ENCODE peak calls at places on chromosomes 11 and 22, in five cellular contexts. One of them, this sample, is unnamed.

GRCh38 chr11:116778556-116778955 is 5.8 kb upstream of the BUD13 start:
- DNase-seq in endothelial cell of umbilical vein: no peak
- DNase-seq in osteoblast: no peak
- DNase-seq in HCT116: no peak
- DNase-seq in neural progenitor cell: no peak
- DNase-seq in this sample: no peak

GRCh38 chr11:34749666-34750659 is 129.1 kb downstream of the EHF start:
- DNase-seq in endothelial cell of umbilical vein: no peak
- DNase-seq in osteoblast: no peak
- DNase-seq in HCT116: no peak
- DNase-seq in neural progenitor cell: no peak
- DNase-seq in this sample: peak; percentile 80

GRCh38 chr11:2995893-2996554 is 3.9 kb upstream of the NAP1L4 start:
- DNase-seq in HCT116: no peak
- DNase-seq in endothelial cell of umbilical vein: no peak
- DNase-seq in osteoblast: no peak
- DNase-seq in neural progenitor cell: no peak
- DNase-seq in this sample: no peak

GRCh38 chr11:113474362-113475159 is 637 bp downstream of the DRD2 start:
- DNase-seq in endothelial cell of umbilical vein: peak; percentile 64
- DNase-seq in HCT116: no peak
- DNase-seq in osteoblast: peak; percentile 98
- DNase-seq in neural progenitor cell: peak; percentile 95
- DNase-seq in this sample: no peak

GRCh38 chr11:15568440-15568839 is 453.7 kb downstream of the INSC start:
- DNase-seq in HCT116: no peak
- DNase-seq in osteoblast: no peak
- DNase-seq in neural progenitor cell: no peak
- DNase-seq in endothelial cell of umbilical vein: no peak
- DNase-seq in this sample: no peak

GRCh38 chr22:40408718-40409612 is 38.6 kb downstream of the SGSM3 start:
- DNase-seq in osteoblast: peak; percentile 82
- DNase-seq in neural progenitor cell: no peak
- DNase-seq in endothelial cell of umbilical vein: no peak
- DNase-seq in HCT116: no peak
- DNase-seq in this sample: no peak

GRCh38 chr11:46359936-46360335 is 12.7 kb downstream of the DGKZ start:
- DNase-seq in HCT116: no peak
- DNase-seq in neural progenitor cell: no peak
- DNase-seq in endothelial cell of umbilical vein: no peak
- DNase-seq in osteoblast: no peak
- DNase-seq in this sample: no peak

GRCh38 chr11:39220069-39220468 is 2239.4 kb downstream of the LRRC4C start:
- DNase-seq in HCT116: no peak
- DNase-seq in osteoblast: no peak
- DNase-seq in neural progenitor cell: no peak
- DNase-seq in endothelial cell of umbilical vein: no peak
- DNase-seq in this sample: no peak

GRCh38 chr11:38718049-38718448 is 2120.0 kb upstream of the RAG2 start:
- DNase-seq in osteoblast: no peak
- DNase-seq in endothelial cell of umbilical vein: no peak
- DNase-seq in neural progenitor cell: peak; percentile 12
- DNase-seq in HCT116: no peak
- DNase-seq in this sample: peak; percentile 8

GRCh38 chr22:47307812-47308211 is 545.4 kb downstream of the TBC1D22A start:
- DNase-seq in HCT116: no peak
- DNase-seq in osteoblast: no peak
- DNase-seq in endothelial cell of umbilical vein: no peak
- DNase-seq in neural progenitor cell: no peak
- DNase-seq in this sample: no peak

GRCh38 chr11:43315966-43316365 is 4.2 kb downstream of the API5 start:
- DNase-seq in endothelial cell of umbilical vein: no peak
- DNase-seq in osteoblast: peak; percentile 57
- DNase-seq in neural progenitor cell: no peak
- DNase-seq in HCT116: no peak
- DNase-seq in this sample: no peak

GRCh38 chr22:17172172-17172833 is 13.2 kb upstream of the HDHD5 start:
- DNase-seq in HCT116: no peak
- DNase-seq in endothelial cell of umbilical vein: no peak
- DNase-seq in osteoblast: no peak
- DNase-seq in neural progenitor cell: no peak
- DNase-seq in this sample: no peak
- H3K79me2 ChIP-seq in HCT116: no peaks in the 10 kb centered on the region
- H3K79me2 ChIP-seq in endothelial cell of umbilical vein: no peaks in the 10 kb centered on the region
- H3K79me2 ChIP-seq in osteoblast: no peaks in the 10 kb centered on the region
- H3K79me2 ChIP-seq in neural progenitor cell: no peaks in the 10 kb centered on the region
- H3K79me2 ChIP-seq in this sample: no peaks in the 10 kb centered on the region

DNA sequence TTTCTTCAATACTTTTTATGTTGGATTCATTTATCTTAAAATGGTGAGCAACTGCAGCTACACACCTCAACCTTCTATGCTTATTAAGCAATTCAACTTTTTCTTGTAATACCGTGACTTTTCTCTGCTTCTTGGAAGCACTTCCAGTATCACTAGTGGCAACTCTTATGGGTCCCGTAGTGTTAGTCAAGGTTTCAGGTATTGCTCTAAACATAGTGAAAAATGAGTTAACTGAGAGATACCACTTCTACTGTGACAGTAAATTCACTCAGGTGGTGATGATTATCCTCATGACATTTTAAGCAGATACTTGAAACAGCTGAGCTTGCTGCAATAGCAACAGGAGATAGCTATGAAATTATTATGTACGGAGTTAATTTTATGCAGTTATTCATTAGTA is 18.9 kb downstream of the ZFP91 start:
- DNase-seq in osteoblast: no peak
- DNase-seq in neural progenitor cell: no peak
- DNase-seq in endothelial cell of umbilical vein: no peak
- DNase-seq in HCT116: no peak
- DNase-seq in this sample: no peak
- H3K79me2 ChIP-seq in osteoblast: peaks cover 100% of the 10 kb centered on the region
- H3K79me2 ChIP-seq in neural progenitor cell: peaks cover 100% of the 10 kb centered on the region
- H3K79me2 ChIP-seq in endothelial cell of umbilical vein: peaks cover 92% of the 10 kb centered on the region
- H3K79me2 ChIP-seq in HCT116: peaks cover 100% of the 10 kb centered on the region
- H3K79me2 ChIP-seq in this sample: peaks cover 97% of the 10 kb centered on the region

GRCh38 chr11:65417702-65418430 is 4.7 kb upstream of the NEAT1 start:
- DNase-seq in HCT116: no peak
- DNase-seq in neural progenitor cell: no peak
- DNase-seq in osteoblast: no peak
- DNase-seq in endothelial cell of umbilical vein: peak; percentile 26
- DNase-seq in this sample: peak; percentile 17

GRCh38 chr11:65417221-65417701 is 5.3 kb upstream of the NEAT1 start:
- DNase-seq in neural progenitor cell: no peak
- DNase-seq in endothelial cell of umbilical vein: peak; percentile 26
- DNase-seq in osteoblast: no peak
- DNase-seq in HCT116: no peak
- DNase-seq in this sample: no peak

GRCh38 chr11:65414776-65415498 is 7.7 kb upstream of the NEAT1 start:
- DNase-seq in HCT116: no peak
- DNase-seq in neural progenitor cell: no peak
- DNase-seq in endothelial cell of umbilical vein: no peak
- DNase-seq in osteoblast: peak; percentile 76
- DNase-seq in this sample: no peak

GRCh38 chr11:65415499-65416340 is 6.9 kb upstream of the NEAT1 start:
- DNase-seq in endothelial cell of umbilical vein: no peak
- DNase-seq in HCT116: no peak
- DNase-seq in neural progenitor cell: peak; percentile 21
- DNase-seq in osteoblast: peak; percentile 77
- DNase-seq in this sample: no peak

GRCh38 chr11:65416341-65417185 is 6.0 kb upstream of the NEAT1 start:
- DNase-seq in endothelial cell of umbilical vein: peak; percentile 86
- DNase-seq in neural progenitor cell: peak; percentile 91
- DNase-seq in HCT116: peak; percentile 54
- DNase-seq in osteoblast: peak; percentile 100
- DNase-seq in this sample: peak; percentile 64
- H3K79me2 ChIP-seq in endothelial cell of umbilical vein: peaks cover 24% of the 10 kb centered on the region
- H3K79me2 ChIP-seq in neural progenitor cell: peaks cover 58% of the 10 kb centered on the region
- H3K79me2 ChIP-seq in HCT116: peaks cover 5% of the 10 kb centered on the region
- H3K79me2 ChIP-seq in osteoblast: peaks cover 51% of the 10 kb centered on the region
- H3K79me2 ChIP-seq in this sample: peaks cover 29% of the 10 kb centered on the region

GRCh38 chr22:29012923-29013322 is 48.7 kb downstream of the C22orf31 start:
- DNase-seq in osteoblast: no peak
- DNase-seq in HCT116: no peak
- DNase-seq in neural progenitor cell: no peak
- DNase-seq in endothelial cell of umbilical vein: no peak
- DNase-seq in this sample: no peak
- H3K79me2 ChIP-seq in osteoblast: no peaks in the 10 kb centered on the region
- H3K79me2 ChIP-seq in HCT116: peaks cover 8% of the 10 kb centered on the region
- H3K79me2 ChIP-seq in neural progenitor cell: peaks cover 37% of the 10 kb centered on the region
- H3K79me2 ChIP-seq in endothelial cell of umbilical vein: no peaks in the 10 kb centered on the region
- H3K79me2 ChIP-seq in this sample: no peaks in the 10 kb centered on the region

DNA sequence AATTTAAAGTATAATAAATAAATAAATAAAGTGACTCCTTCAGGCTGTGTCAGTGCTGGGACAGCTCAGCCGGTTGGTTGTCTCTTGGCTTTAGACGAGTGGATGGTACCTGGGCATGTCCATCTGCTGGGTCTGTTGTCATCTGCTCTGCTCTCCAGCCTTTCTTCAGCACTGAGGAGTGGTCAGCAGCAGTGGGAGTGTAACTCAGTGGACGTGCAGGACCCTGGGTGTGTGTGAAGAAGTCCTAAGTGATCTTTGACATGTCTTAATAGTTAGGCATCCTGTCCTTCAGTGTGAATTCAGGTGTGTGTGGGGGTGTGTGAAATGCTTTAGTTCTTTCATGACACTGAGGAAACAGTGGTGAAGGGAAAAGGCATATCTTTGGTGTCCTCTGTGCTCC is 24.3 kb downstream of the AMOTL1 start:
- DNase-seq in HCT116: no peak
- DNase-seq in osteoblast: no peak
- DNase-seq in neural progenitor cell: no peak
- DNase-seq in endothelial cell of umbilical vein: peak; percentile 21
- DNase-seq in this sample: no peak
- H3K79me2 ChIP-seq in HCT116: peaks cover 69% of the 10 kb centered on the region
- H3K79me2 ChIP-seq in osteoblast: peaks cover 70% of the 10 kb centered on the region
- H3K79me2 ChIP-seq in neural progenitor cell: peaks cover 94% of the 10 kb centered on the region
- H3K79me2 ChIP-seq in endothelial cell of umbilical vein: peaks cover 79% of the 10 kb centered on the region
- H3K79me2 ChIP-seq in this sample: peaks cover 99% of the 10 kb centered on the region

DNA sequence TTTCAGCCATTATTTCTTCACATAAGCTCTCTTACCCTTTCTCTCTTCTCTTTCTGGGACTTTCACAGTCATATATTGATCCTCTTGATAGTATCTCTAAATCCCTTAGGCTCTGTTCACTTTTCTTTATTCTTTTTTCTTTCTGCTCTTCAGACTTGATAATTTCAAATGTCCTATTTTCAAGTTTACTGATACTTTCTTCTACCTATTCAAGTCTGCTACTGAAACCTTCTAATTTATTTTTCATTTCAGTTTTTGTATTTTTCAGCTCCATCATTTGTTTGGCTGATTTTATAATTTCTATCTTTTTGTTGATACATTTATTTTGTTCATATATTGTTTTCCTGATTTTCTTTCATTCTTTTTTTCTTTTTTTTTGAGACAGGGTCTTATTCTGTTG is 79.1 kb downstream of the SNX19 start:
- DNase-seq in osteoblast: no peak
- DNase-seq in HCT116: no peak
- DNase-seq in endothelial cell of umbilical vein: no peak
- DNase-seq in neural progenitor cell: no peak
- DNase-seq in this sample: no peak
- H3K79me2 ChIP-seq in osteoblast: no peaks in the 10 kb centered on the region
- H3K79me2 ChIP-seq in HCT116: no peaks in the 10 kb centered on the region
- H3K79me2 ChIP-seq in endothelial cell of umbilical vein: no peaks in the 10 kb centered on the region
- H3K79me2 ChIP-seq in neural progenitor cell: no peaks in the 10 kb centered on the region
- H3K79me2 ChIP-seq in this sample: no peaks in the 10 kb centered on the region

GRCh38 chr11:36628141-36628540 is 30.1 kb upstream of the RAG2 start:
- DNase-seq in osteoblast: no peak
- DNase-seq in HCT116: no peak
- DNase-seq in neural progenitor cell: no peak
- DNase-seq in endothelial cell of umbilical vein: no peak
- DNase-seq in this sample: no peak

GRCh38 chr11:36627006-36627405 is 29.0 kb upstream of the RAG2 start:
- DNase-seq in osteoblast: no peak
- DNase-seq in neural progenitor cell: no peak
- DNase-seq in HCT116: no peak
- DNase-seq in endothelial cell of umbilical vein: no peak
- DNase-seq in this sample: no peak

GRCh38 chr11:36631704-36632287 is 33.8 kb upstream of the RAG2 start:
- DNase-seq in HCT116: no peak
- DNase-seq in osteoblast: no peak
- DNase-seq in neural progenitor cell: peak; percentile 14
- DNase-seq in endothelial cell of umbilical vein: no peak
- DNase-seq in this sample: no peak

GRCh38 chr11:36628765-36629199 is 30.7 kb upstream of the RAG2 start:
- DNase-seq in neural progenitor cell: peak; percentile 10
- DNase-seq in endothelial cell of umbilical vein: no peak
- DNase-seq in osteoblast: no peak
- DNase-seq in HCT116: no peak
- DNase-seq in this sample: no peak

DNA sequence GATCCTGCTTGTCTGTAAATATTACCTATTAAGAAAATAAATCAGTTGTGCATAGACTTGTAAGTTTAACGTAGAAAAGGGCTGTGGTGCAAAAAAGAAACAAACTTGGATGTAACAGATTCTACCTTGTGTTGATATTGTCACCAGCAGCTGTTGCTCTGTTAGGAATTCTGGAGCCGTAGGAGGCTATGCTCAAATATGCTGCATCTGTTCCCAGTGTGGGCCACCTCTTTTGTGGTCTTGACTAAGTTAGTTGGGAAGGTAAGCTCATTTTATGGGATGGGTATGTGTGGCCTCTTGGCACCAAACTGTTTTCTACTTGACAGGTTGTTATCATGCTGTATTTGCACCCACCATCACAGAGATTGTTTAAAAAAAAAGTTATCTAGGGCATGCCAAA is 29.4 kb upstream of the RAG2 start:
- DNase-seq in HCT116: no peak
- DNase-seq in osteoblast: no peak
- DNase-seq in neural progenitor cell: no peak
- DNase-seq in endothelial cell of umbilical vein: no peak
- DNase-seq in this sample: no peak
- H3K79me2 ChIP-seq in HCT116: no peaks in the 10 kb centered on the region
- H3K79me2 ChIP-seq in osteoblast: no peaks in the 10 kb centered on the region
- H3K79me2 ChIP-seq in neural progenitor cell: no peaks in the 10 kb centered on the region
- H3K79me2 ChIP-seq in endothelial cell of umbilical vein: no peaks in the 10 kb centered on the region
- H3K79me2 ChIP-seq in this sample: no peaks in the 10 kb centered on the region

DNA sequence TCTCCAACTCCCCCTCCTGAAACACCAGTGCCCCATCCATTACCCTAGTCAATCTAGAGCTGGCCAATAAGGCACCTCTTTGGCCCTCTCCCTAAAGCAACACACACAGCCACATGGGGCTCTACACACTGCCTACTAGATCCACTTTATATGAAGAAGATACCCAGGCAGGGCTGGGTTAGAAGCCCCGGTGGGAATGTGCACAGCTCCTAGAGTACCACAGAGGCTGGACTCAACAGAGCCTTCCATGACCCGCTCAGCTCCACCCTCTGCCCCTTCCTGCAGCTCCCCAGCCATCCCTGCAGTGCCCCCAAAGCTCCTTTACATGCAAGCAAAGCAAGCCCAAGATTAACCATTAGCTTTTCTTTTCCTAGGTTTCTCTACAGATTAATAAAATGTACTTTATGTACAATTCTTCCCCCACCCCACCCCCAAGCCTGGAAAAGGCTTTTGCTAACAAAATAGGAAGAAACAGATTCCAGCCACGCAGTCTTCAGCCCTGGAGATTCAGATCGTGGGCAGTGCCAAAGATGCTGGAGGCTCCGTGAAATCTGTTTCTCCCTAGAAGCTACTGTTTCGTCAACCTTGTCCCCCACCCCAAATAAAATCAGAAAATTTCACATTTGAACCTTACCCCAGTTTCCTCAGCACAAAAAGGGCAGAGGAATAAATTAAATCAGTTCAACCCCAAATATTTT is 51.8 kb downstream of the IGSF9B start:
- DNase-seq in endothelial cell of umbilical vein: no peak
- DNase-seq in osteoblast: no peak
- DNase-seq in neural progenitor cell: no peak
- DNase-seq in HCT116: no peak
- DNase-seq in this sample: no peak
- H3K79me2 ChIP-seq in endothelial cell of umbilical vein: no peaks in the 10 kb centered on the region
- H3K79me2 ChIP-seq in osteoblast: no peaks in the 10 kb centered on the region
- H3K79me2 ChIP-seq in neural progenitor cell: no peaks in the 10 kb centered on the region
- H3K79me2 ChIP-seq in HCT116: no peaks in the 10 kb centered on the region
- H3K79me2 ChIP-seq in this sample: no peaks in the 10 kb centered on the region

This sample was measured in PC-9.